ENCODE peak calls at places on chromosomes 12 and 14, in ten cellular contexts. B, R, L, H, V, F, S, I, E and U are unnamed samples. For H3K4me1, the result is how much of the 10 kb centered on the place peaks cover.

GRCh38 chr12:13116971-13117370 is 13.5 kb upstream of the GSG1 start:
- DNase-seq in B (no peak), R (no peak), L (no peak), H (no peak), V (no peak), F (no peak), S (no peak), I (no peak), E (no peak), U (no peak)

GRCh38 chr12:113065126-113066007 is 8.8 kb downstream of the DTX1 start:
- DNase-seq in B (peak), R (no peak), L (peak), H (no peak), V (no peak), F (no peak), S (peak), I (no peak), E (peak), U (no peak)

GRCh38 chr14:95374262-95374997 is 54.7 kb upstream of the CLMN start:
- DNase-seq in B (no peak), R (no peak), L (no peak), H (no peak), V (no peak), F (no peak), S (no peak), I (no peak), E (no peak), U (no peak)

GRCh38 chr14:50501642-50502041 is 30.7 kb downstream of the MAP4K5 start:
- DNase-seq in B (no peak), R (no peak), L (no peak), H (peak), V (no peak), F (no peak), S (no peak), I (peak), E (no peak), U (no peak)

GRCh38 chr14:105045710-105046326 is 19.4 kb downstream of the GPR132 start:
- DNase-seq in B (peak), R (peak), L (peak), H (peak), V (peak), F (peak), S (peak), I (peak), E (peak), U (peak)

GRCh38 chr14:35386673-35387125 is 17.9 kb downstream of the NFKBIA start:
- DNase-seq in B (no peak), R (peak), L (no peak), H (no peak), V (no peak), F (no peak), S (no peak), I (no peak), E (no peak), U (no peak)

GRCh38 chr12:119363037-119363436 is 28.5 kb downstream of the CCDC60 start:
- DNase-seq in B (no peak), R (no peak), L (no peak), H (no peak), V (no peak), F (no peak), S (no peak), I (no peak), E (no peak), U (no peak)

GRCh38 chr12:92879698-92880322 is 49.3 kb downstream of the EEA1 start:
- DNase-seq in B (no peak), R (no peak), L (no peak), H (no peak), V (no peak), F (no peak), S (no peak), I (no peak), E (no peak), U (no peak)

GRCh38 chr14:73795974-73796373 is 55.7 kb upstream of the PTGR2 start:
- DNase-seq in B (peak), R (no peak), L (no peak), H (peak), V (peak), F (peak), S (no peak), I (peak), E (no peak), U (peak)

GRCh38 chr12:14239935-14240872 is 125.3 kb upstream of the ATF7IP start:
- DNase-seq in B (no peak), R (peak), L (peak), H (no peak), V (peak), F (peak), S (peak), I (no peak), E (no peak), U (peak)

GRCh38 chr12:113271853-113272561 is 50.7 kb downstream of the TPCN1 start:
- DNase-seq in B (no peak), R (peak), L (peak), H (peak), V (peak), F (peak), S (no peak), I (no peak), E (peak), U (no peak)

GRCh38 chr12:94305293-94305957 is 154.2 kb downstream of the CEP83 start:
- DNase-seq in B (no peak), R (no peak), L (no peak), H (peak), V (no peak), F (no peak), S (peak), I (no peak), E (no peak), U (no peak)

GRCh38 chr12:4118601-4119156 is 154.9 kb upstream of the CCND2 start:
- DNase-seq in B (no peak), R (no peak), L (no peak), H (no peak), V (no peak), F (no peak), S (peak), I (no peak), E (no peak), U (no peak)

GRCh38 chr14:60643443-60644402 is 5.6 kb downstream of the SIX1 start:
- DNase-seq in B (no peak), R (peak), L (no peak), H (peak), V (no peak), F (no peak), S (peak), I (no peak), E (no peak), U (no peak)

GRCh38 chr12:108649126-108649525 is 15.4 kb upstream of the SELPLG start:
- DNase-seq in B (no peak), R (no peak), L (no peak), H (peak), V (no peak), F (no peak), S (no peak), I (no peak), E (no peak), U (no peak)

GRCh38 chr12:32305163-32305562 is 94.2 kb upstream of the FGD4 start:
- DNase-seq in B (no peak), R (no peak), L (no peak), H (peak), V (peak), F (no peak), S (no peak), I (peak), E (no peak), U (no peak)

GRCh38 chr14:35387209-35387608 is 17.3 kb downstream of the NFKBIA start:
- DNase-seq in B (no peak), R (no peak), L (no peak), H (no peak), V (no peak), F (no peak), S (no peak), I (no peak), E (no peak), U (no peak)

GRCh38 chr12:104704224-104704623 is 247.5 kb downstream of the CHST11 start:
- DNase-seq in B (peak), R (no peak), L (no peak), H (no peak), V (no peak), F (no peak), S (peak), I (no peak), E (no peak), U (no peak)

GRCh38 chr14:60647081-60647836 is 2.0 kb downstream of the SIX1 start:
- DNase-seq in B (no peak), R (peak), L (no peak), H (peak), V (no peak), F (no peak), S (peak), I (no peak), E (no peak), U (peak)

GRCh38 chr14:96083667-96084320 is 44.6 kb downstream of the C14orf132 start:
- DNase-seq in B (peak), R (no peak), L (no peak), H (no peak), V (no peak), F (peak), S (no peak), I (no peak), E (peak), U (peak)

GRCh38 chr14:56318393-56319115 is 200.3 kb downstream of the PELI2 start:
- DNase-seq in B (no peak), R (no peak), L (no peak), H (no peak), V (no peak), F (no peak), S (no peak), I (no peak), E (no peak), U (no peak)

GRCh38 chr14:27243360-27243759 is 645.5 kb upstream of the NOVA1 start:
- DNase-seq in B (no peak), R (no peak), L (no peak), H (no peak), V (no peak), F (no peak), S (no peak), I (no peak), E (no peak), U (no peak)

GRCh38 chr12:96985515-96986362 is 78.7 kb downstream of the NEDD1 start:
- DNase-seq in B (peak), R (peak), L (no peak), H (no peak), V (peak), F (no peak), S (peak), I (peak), E (peak), U (no peak)

GRCh38 chr12:89707992-89708792 is 446 bp downstream of the ATP2B1 start:
- DNase-seq in B (peak), R (peak), L (peak), H (peak), V (peak), F (peak), S (peak), I (peak), E (peak), U (no peak)

GRCh38 chr12:124700810-124701594 is 133.6 kb upstream of the NCOR2 start:
- DNase-seq in B (no peak), R (no peak), L (no peak), H (peak), V (no peak), F (no peak), S (peak), I (no peak), E (peak), U (no peak)

GRCh38 chr12:3204143-3204542 is 127.0 kb downstream of the TSPAN9 start:
- DNase-seq in B (no peak), R (no peak), L (no peak), H (no peak), V (no peak), F (no peak), S (peak), I (no peak), E (no peak), U (no peak)

GRCh38 chr14:99479903-99480855 is 480 bp downstream of the SETD3 start:
- DNase-seq in B (peak), R (peak), L (peak), H (peak), V (peak), F (peak), S (peak), I (peak), E (peak), U (peak)

GRCh38 chr12:32107376-32108267 is 975 bp downstream of the BICD1 start:
- DNase-seq in B (no peak), R (no peak), L (peak), H (peak), V (no peak), F (no peak), S (no peak), I (peak), E (no peak), U (peak)

GRCh38 chr12:68237068-68237467 is 11.5 kb upstream of the IL26 start:
- DNase-seq in B (no peak), R (no peak), L (no peak), H (no peak), V (no peak), F (no peak), S (no peak), I (no peak), E (no peak), U (no peak)

GRCh38 chr12:57591567-57592325 is 754 bp downstream of the PIP4K2C start:
- DNase-seq in B (no peak), R (no peak), L (no peak), H (peak), V (peak), F (no peak), S (no peak), I (peak), E (no peak), U (no peak)

GRCh38 chr12:131869871-131870418 is 24.5 kb upstream of the ULK1 start:
- DNase-seq in B (no peak), R (no peak), L (no peak), H (peak), V (no peak), F (no peak), S (no peak), I (peak), E (no peak), U (peak)

GRCh38 chr12:108854055-108854452 is 3.3 kb downstream of the SSH1 start:
- DNase-seq in B (peak), R (no peak), L (no peak), H (peak), V (no peak), F (no peak), S (no peak), I (no peak), E (no peak), U (peak)

GRCh38 chr14:26841920-26842741 is 244.3 kb upstream of the NOVA1 start:
- DNase-seq in B (no peak), R (peak), L (peak), H (peak), V (peak), F (peak), S (no peak), I (peak), E (no peak), U (peak)

GRCh38 chr14:92801917-92802316 is 7.8 kb downstream of the GOLGA5 start:
- DNase-seq in B (no peak), R (no peak), L (no peak), H (no peak), V (no peak), F (no peak), S (no peak), I (no peak), E (no peak), U (no peak)

GRCh38 chr12:130768120-130768519 is 52.0 kb upstream of the RIMBP2 start:
- DNase-seq in B (no peak), R (no peak), L (no peak), H (no peak), V (no peak), F (no peak), S (no peak), I (no peak), E (no peak), U (no peak)

GRCh38 chr14:71371711-71372396 is 464.6 kb downstream of the PCNX1 start:
- DNase-seq in B (no peak), R (no peak), L (no peak), H (peak), V (no peak), F (no peak), S (no peak), I (no peak), E (no peak), U (no peak)

GRCh38 chr12:116508145-116509121 is 50.7 kb upstream of the MAP1LC3B2 start:
- DNase-seq in B (peak), R (no peak), L (peak), H (no peak), V (peak), F (no peak), S (peak), I (no peak), E (peak), U (no peak)

GRCh38 chr12:131606218-131606899 is 104.5 kb upstream of the SFSWAP start:
- DNase-seq in B (no peak), R (no peak), L (no peak), H (no peak), V (no peak), F (no peak), S (no peak), I (no peak), E (no peak), U (no peak)

GRCh38 chr12:15931590-15932053 is 20.5 kb downstream of the DERA start:
- DNase-seq in B (no peak), R (no peak), L (no peak), H (no peak), V (no peak), F (no peak), S (no peak), I (no peak), E (no peak), U (no peak)
- TF ChIP-seq CTCF in B (no peak), R (no peak), L (no peak), H (peak), V (no peak), F (no peak), S (no peak), I (no peak), E (no peak), U (peak)

GRCh38 chr12:121823101-121823726 is 19.4 kb downstream of the SETD1B start:
- DNase-seq in B (no peak), R (no peak), L (no peak), H (no peak), V (no peak), F (no peak), S (peak), I (no peak), E (no peak), U (no peak)
- H3K4me1 ChIP-seq in B (under half), R (under half), L (under half), H (under half), V (under half), F (under half), S (under half), I (under half), E (under half), U (under half)

GRCh38 chr12:51421266-51421884 is 3.3 kb upstream of the SLC4A8 start:
- DNase-seq in B (no peak), R (peak), L (no peak), H (peak), V (peak), F (peak), S (peak), I (peak), E (no peak), U (peak)
- TF ChIP-seq CTCF in B (peak), R (peak), L (peak), H (peak), V (no peak), F (no peak), S (peak), I (peak), E (peak), U (peak)

GRCh38 chr12:41439134-41439533 is 251.0 kb downstream of the PDZRN4 start:
- DNase-seq in B (no peak), R (no peak), L (no peak), H (no peak), V (no peak), F (no peak), S (no peak), I (no peak), E (no peak), U (no peak)
- H3K4me1 ChIP-seq in B (under half), R (under half), L (under half), H (under half), V (under half), F (under half), S (under half), I (under half), E (under half), U (under half)

GRCh38 chr12:62933871-62934798 is 815 bp downstream of the PPM1H start:
- DNase-seq in B (peak), R (peak), L (no peak), H (peak), V (peak), F (peak), S (peak), I (peak), E (peak), U (peak)
- TF ChIP-seq CTCF in B (no peak), R (no peak), L (no peak), H (no peak), V (no peak), F (no peak), S (no peak), I (peak), E (no peak), U (no peak)

GRCh38 chr14:75543786-75544185 is 21.5 kb downstream of the BATF start:
- DNase-seq in B (no peak), R (no peak), L (no peak), H (no peak), V (no peak), F (no peak), S (no peak), I (no peak), E (no peak), U (no peak)
- H3K4me1 ChIP-seq in B (half or more), R (under half), L (under half), H (under half), V (under half), F (under half), S (under half), I (under half), E (under half), U (under half)

DNA sequence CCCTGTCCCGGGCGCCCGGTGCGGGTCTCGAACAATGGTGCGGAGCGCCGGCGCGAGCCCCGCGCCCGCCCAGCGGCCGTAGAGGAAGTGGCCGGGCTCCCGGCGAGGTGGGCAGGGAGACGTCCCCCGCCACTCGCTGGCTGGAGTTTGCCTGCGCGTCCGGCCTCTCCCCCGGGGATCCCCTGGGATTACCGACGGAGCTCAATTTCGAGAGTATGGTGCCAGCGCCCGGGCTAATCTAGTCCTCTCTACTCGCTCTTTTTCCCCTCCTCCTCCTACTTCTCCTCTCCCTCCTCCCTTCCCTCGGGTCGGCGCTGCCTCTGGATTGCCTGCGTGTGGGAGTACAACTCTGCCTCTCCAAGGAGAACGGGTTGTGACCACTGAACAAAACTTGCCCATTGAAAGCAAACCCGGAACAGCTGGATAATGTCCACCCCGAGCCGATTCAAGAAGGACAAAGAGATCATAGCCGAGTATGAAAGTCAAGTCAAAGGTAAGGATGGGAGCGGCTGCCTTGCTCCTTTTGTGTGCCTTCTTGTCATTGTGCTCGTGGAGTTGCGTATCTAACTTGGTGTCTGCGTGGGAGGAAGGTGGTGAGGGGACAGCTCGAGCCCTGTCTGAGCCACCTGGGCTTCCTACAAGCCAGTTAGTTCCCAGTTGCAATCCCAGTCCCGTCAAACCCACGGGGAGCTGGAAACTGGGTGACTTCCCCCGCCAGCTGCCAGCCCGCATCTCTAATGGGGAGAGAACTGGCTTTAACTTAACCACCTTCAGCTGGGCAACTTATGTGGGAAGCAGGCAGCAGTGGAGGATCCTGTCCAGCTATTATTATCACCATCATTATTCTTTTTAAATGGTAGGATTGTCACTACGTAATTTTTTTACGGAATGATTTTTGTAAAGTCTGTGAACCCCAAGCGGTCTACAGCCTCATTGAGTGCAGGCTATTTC is at the start of gene SRGAP1:
- DNase-seq in B (peak), R (peak), L (no peak), H (peak), V (peak), F (peak), S (peak), I (no peak), E (peak), U (peak)
- TF ChIP-seq CTCF in B (no peak), R (no peak), L (no peak), H (peak), V (no peak), F (no peak), S (no peak), I (no peak), E (no peak), U (no peak)

GRCh38 chr14:22671622-22672021 is 27.5 kb upstream of the OR6J1 start:
- DNase-seq in B (no peak), R (no peak), L (no peak), H (no peak), V (no peak), F (no peak), S (no peak), I (no peak), E (no peak), U (no peak)
- H3K4me1 ChIP-seq in B (under half), R (under half), L (under half), H (under half), V (under half), F (under half), S (under half), I (under half), E (under half), U (under half)